ENCODE peak calls at places on chromosome 6, in four cellular contexts. K is RCC 7860, I is NCI-H460, N is iris pigment epithelial cell. P is an unnamed sample.

GRCh38 chr6:37204014-37204751 is 34.2 kb downstream of the PIM1 start:
- DNase-seq in K (peak; percentile 17), I (no peak), N (peak; percentile 49), P (peak; percentile 67)

GRCh38 chr6:98579089-98579488 is 255.3 kb upstream of the POU3F2 start:
- DNase-seq in K (no peak), I (no peak), N (peak; percentile 4), P (no peak)

GRCh38 chr6:138645976-138646640 is 127.5 kb upstream of the CCDC28A start:
- DNase-seq in K (no peak), I (no peak), N (peak; percentile 75), P (no peak)

GRCh38 chr6:12439296-12439695 is 149.1 kb downstream of the EDN1 start:
- DNase-seq in K (no peak), I (no peak), N (no peak), P (no peak)

GRCh38 chr6:149094934-149095341 is 222.6 kb upstream of the TAB2 start:
- DNase-seq in K (peak; percentile 46), I (no peak), N (peak; percentile 83), P (no peak)

GRCh38 chr6:158638393-158638792 is 6.2 kb downstream of the DYNLT1 start:
- DNase-seq in K (no peak), I (no peak), N (no peak), P (no peak)

GRCh38 chr6:113697642-113698410 is 159.3 kb upstream of the MARCKS start:
- DNase-seq in K (peak; percentile 60), I (no peak), N (peak; percentile 97), P (no peak)

GRCh38 chr6:32752580-32752979 is 10.8 kb downstream of the HLA-DQB2 start:
- DNase-seq in K (no peak), I (no peak), N (no peak), P (peak; percentile 12)

GRCh38 chr6:52610745-52611355 is 34.0 kb upstream of the TRAM2 start:
- DNase-seq in K (no peak), I (no peak), N (peak; percentile 65), P (no peak)

GRCh38 chr6:6494677-6495076 is 93.8 kb upstream of the LY86 start:
- DNase-seq in K (no peak), I (peak; percentile 43), N (no peak), P (peak; percentile 39)

GRCh38 chr6:46254946-46255345 is 84.2 kb upstream of the ENPP5 start:
- DNase-seq in K (no peak), I (no peak), N (no peak), P (no peak)

GRCh38 chr6:121592955-121593665 is 157.7 kb downstream of the GJA1 start:
- DNase-seq in K (no peak), I (no peak), N (no peak), P (no peak)

GRCh38 chr6:48183816-48184215 is 72.8 kb upstream of the PTCHD4 start:
- DNase-seq in K (no peak), I (no peak), N (no peak), P (no peak)

GRCh38 chr6:82185948-82186347 is 61.6 kb downstream of the IBTK start:
- DNase-seq in K (no peak), I (no peak), N (peak; percentile 31), P (no peak)

GRCh38 chr6:127775371-127775770 is 125.5 kb downstream of the THEMIS start:
- DNase-seq in K (no peak), I (no peak), N (no peak), P (no peak)

GRCh38 chr6:89411269-89412070 is 603 bp downstream of the RRAGD start:
- DNase-seq in K (no peak), I (no peak), N (no peak), P (peak; percentile 14)

GRCh38 chr6:132820629-132821381 is 6.4 kb downstream of the RPS12 start:
- DNase-seq in K (peak; percentile 45), I (no peak), N (peak; percentile 28), P (no peak)

GRCh38 chr6:30689985-30690384 is 799 bp downstream of the NRM start:
- DNase-seq in K (no peak), I (no peak), N (no peak), P (no peak)